ENCODE peak calls at places on chromosomes 16 and 17, in seven cellular contexts. One of them, this sample, is unnamed.

GRCh38 chr16:27285676-27286196 is 17.2 kb upstream of the NSMCE1 start:
- DNase-seq in activated T-helper 1 cell treated with anti-CD3 and anti-CD28 coated beads, Interleukin-12 subunit alpha, Interleukin-12 subunit beta, Interleukin-2, Interleukin-4 antibody, amounts not matched to agents 30 ng/mL and 10 ng/mL and 1 ng/mL, durations not matched to agents 14 hours and 24 hours and 36 hours: no peak
- DNase-seq in IMR-90: no peak
- DNase-seq in erythroblast: peak
- DNase-seq in HuH-7: no peak
- DNase-seq in EL: no peak
- DNase-seq in GM23338: no peak
- DNase-seq in this sample: peak

GRCh38 chr16:2035431-2036199 is 8.9 kb downstream of the NHERF2 start:
- DNase-seq in activated T-helper 1 cell treated with anti-CD3 and anti-CD28 coated beads, Interleukin-12 subunit alpha, Interleukin-12 subunit beta, Interleukin-2, Interleukin-4 antibody, amounts not matched to agents 30 ng/mL and 10 ng/mL and 1 ng/mL, durations not matched to agents 14 hours and 24 hours and 36 hours: no peak
- DNase-seq in IMR-90: peak
- DNase-seq in erythroblast: no peak
- DNase-seq in HuH-7: peak
- DNase-seq in EL: peak
- DNase-seq in GM23338: no peak
- DNase-seq in this sample: peak

GRCh38 chr17:40839194-40839593 is 16.8 kb upstream of the KRT10 start:
- DNase-seq in activated T-helper 1 cell treated with anti-CD3 and anti-CD28 coated beads, Interleukin-12 subunit alpha, Interleukin-12 subunit beta, Interleukin-2, Interleukin-4 antibody, amounts not matched to agents 30 ng/mL and 10 ng/mL and 1 ng/mL, durations not matched to agents 14 hours and 24 hours and 36 hours: no peak
- DNase-seq in IMR-90: no peak
- DNase-seq in erythroblast: no peak
- DNase-seq in HuH-7: no peak
- DNase-seq in EL: no peak
- DNase-seq in GM23338: no peak
- DNase-seq in this sample: no peak

GRCh38 chr17:55601874-55602364 is 90.7 kb upstream of the SMIM36 start:
- DNase-seq in activated T-helper 1 cell treated with anti-CD3 and anti-CD28 coated beads, Interleukin-12 subunit alpha, Interleukin-12 subunit beta, Interleukin-2, Interleukin-4 antibody, amounts not matched to agents 30 ng/mL and 10 ng/mL and 1 ng/mL, durations not matched to agents 14 hours and 24 hours and 36 hours: no peak
- DNase-seq in IMR-90: peak
- DNase-seq in erythroblast: peak
- DNase-seq in HuH-7: no peak
- DNase-seq in EL: peak
- DNase-seq in GM23338: peak
- DNase-seq in this sample: peak

GRCh38 chr16:27784351-27785306 is 234.7 kb downstream of the KATNIP start:
- DNase-seq in activated T-helper 1 cell treated with anti-CD3 and anti-CD28 coated beads, Interleukin-12 subunit alpha, Interleukin-12 subunit beta, Interleukin-2, Interleukin-4 antibody, amounts not matched to agents 30 ng/mL and 10 ng/mL and 1 ng/mL, durations not matched to agents 14 hours and 24 hours and 36 hours: no peak
- DNase-seq in IMR-90: no peak
- DNase-seq in erythroblast: no peak
- DNase-seq in HuH-7: no peak
- DNase-seq in EL: no peak
- DNase-seq in GM23338: no peak
- DNase-seq in this sample: no peak

GRCh38 chr16:68961778-68962402 is 118.6 kb downstream of the TANGO6 start:
- DNase-seq in activated T-helper 1 cell treated with anti-CD3 and anti-CD28 coated beads, Interleukin-12 subunit alpha, Interleukin-12 subunit beta, Interleukin-2, Interleukin-4 antibody, amounts not matched to agents 30 ng/mL and 10 ng/mL and 1 ng/mL, durations not matched to agents 14 hours and 24 hours and 36 hours: no peak
- DNase-seq in IMR-90: no peak
- DNase-seq in erythroblast: no peak
- DNase-seq in HuH-7: no peak
- DNase-seq in EL: no peak
- DNase-seq in GM23338: no peak
- DNase-seq in this sample: no peak

GRCh38 chr17:37147301-37147812 is 198.6 kb downstream of the AATF start:
- DNase-seq in activated T-helper 1 cell treated with anti-CD3 and anti-CD28 coated beads, Interleukin-12 subunit alpha, Interleukin-12 subunit beta, Interleukin-2, Interleukin-4 antibody, amounts not matched to agents 30 ng/mL and 10 ng/mL and 1 ng/mL, durations not matched to agents 14 hours and 24 hours and 36 hours: no peak
- DNase-seq in IMR-90: peak
- DNase-seq in erythroblast: no peak
- DNase-seq in HuH-7: peak
- DNase-seq in EL: peak
- DNase-seq in GM23338: no peak
- DNase-seq in this sample: no peak

GRCh38 chr17:56912105-56912999 is 1.5 kb downstream of the TRIM25 start:
- DNase-seq in activated T-helper 1 cell treated with anti-CD3 and anti-CD28 coated beads, Interleukin-12 subunit alpha, Interleukin-12 subunit beta, Interleukin-2, Interleukin-4 antibody, amounts not matched to agents 30 ng/mL and 10 ng/mL and 1 ng/mL, durations not matched to agents 14 hours and 24 hours and 36 hours: no peak
- DNase-seq in IMR-90: no peak
- DNase-seq in erythroblast: peak
- DNase-seq in HuH-7: no peak
- DNase-seq in EL: peak
- DNase-seq in GM23338: no peak
- DNase-seq in this sample: peak

GRCh38 chr17:17728550-17729251 is 47.4 kb downstream of the RAI1 start:
- DNase-seq in activated T-helper 1 cell treated with anti-CD3 and anti-CD28 coated beads, Interleukin-12 subunit alpha, Interleukin-12 subunit beta, Interleukin-2, Interleukin-4 antibody, amounts not matched to agents 30 ng/mL and 10 ng/mL and 1 ng/mL, durations not matched to agents 14 hours and 24 hours and 36 hours: no peak
- DNase-seq in IMR-90: no peak
- DNase-seq in erythroblast: no peak
- DNase-seq in HuH-7: no peak
- DNase-seq in EL: no peak
- DNase-seq in GM23338: no peak
- DNase-seq in this sample: no peak

GRCh38 chr17:45311762-45312476 is 4.9 kb downstream of the MAP3K14 start:
- DNase-seq in activated T-helper 1 cell treated with anti-CD3 and anti-CD28 coated beads, Interleukin-12 subunit alpha, Interleukin-12 subunit beta, Interleukin-2, Interleukin-4 antibody, amounts not matched to agents 30 ng/mL and 10 ng/mL and 1 ng/mL, durations not matched to agents 14 hours and 24 hours and 36 hours: peak
- DNase-seq in IMR-90: peak
- DNase-seq in erythroblast: peak
- DNase-seq in HuH-7: peak
- DNase-seq in EL: peak
- DNase-seq in GM23338: no peak
- DNase-seq in this sample: peak

This sample was measured in GM23248.